ENCODE peak calls at places on chromosomes 16 and 17, in seven cellular contexts. R is hepatocyte, W is AG20443, O is NAMALWA, D is IMR-90, Q is glutamatergic neuron, B is astrocyte of the spinal cord. J is an unnamed sample.

GRCh38 chr16:46899443-46900143 is 15.4 kb downstream of the GPT2 start:
- DNase-seq in R (no peak), W (no peak), O (no peak), B (no peak), Q (no peak), D (peak), J (no peak)

GRCh38 chr17:18921912-18922451 is 30.0 kb upstream of the SLC5A10 start:
- DNase-seq in W (no peak), B (peak), O (peak), Q (no peak), D (peak), R (peak), J (no peak)

GRCh38 chr17:28812980-28813377 is 29.6 kb downstream of the FAM222B start:
- DNase-seq in W (no peak), D (peak), O (no peak), R (no peak), B (no peak), Q (no peak), J (no peak)

GRCh38 chr17:41518789-41519449 is at the start of gene KRT15:
- DNase-seq in R (no peak), O (no peak), W (no peak), D (peak), B (no peak), Q (no peak), J (peak)

GRCh38 chr17:81713556-81714411 is 1.7 kb downstream of the SLC25A10 start:
- DNase-seq in D (no peak), W (no peak), B (no peak), R (peak), Q (peak), O (no peak), J (no peak)

GRCh38 chr16:49890876-49891275 is 35.0 kb upstream of the ZNF423 start:
- DNase-seq in W (no peak), O (peak), R (peak), B (no peak), Q (no peak), D (no peak), J (no peak)

GRCh38 chr16:27401768-27402568 is at the start of gene IL21R:
- DNase-seq in W (peak), O (peak), R (no peak), D (peak), B (peak), Q (peak), J (peak)

GRCh38 chr17:6456914-6457687 is 12.8 kb downstream of the PIMREG start:
- DNase-seq in D (peak), Q (no peak), B (peak), O (no peak), R (peak), W (peak), J (no peak)

GRCh38 chr17:7850970-7851437 is 3.9 kb upstream of the TMEM88 start:
- DNase-seq in W (no peak), Q (no peak), R (no peak), D (no peak), B (no peak), O (no peak), J (no peak)

GRCh38 chr17:73205326-73205980 is 12.6 kb downstream of the COG1 start:
- DNase-seq in B (no peak), Q (no peak), D (no peak), R (no peak), W (no peak), O (no peak), J (no peak)

GRCh38 chr16:7025616-7026190 is 306.9 kb upstream of the RBFOX1 start:
- DNase-seq in W (peak), O (peak), R (peak), B (no peak), D (no peak), Q (peak), J (peak)

GRCh38 chr16:685967-686366 is 1.8 kb upstream of the JMJD8 start:
- DNase-seq in W (peak), Q (peak), D (peak), O (no peak), B (peak), R (peak), J (no peak)

GRCh38 chr17:55089955-55090573 is 121.5 kb downstream of the STXBP4 start:
- DNase-seq in R (no peak), Q (no peak), D (peak), O (no peak), W (no peak), B (peak), J (no peak)

GRCh38 chr17:20935740-20936139 is 107.1 kb downstream of the USP22 start:
- DNase-seq in Q (no peak), D (peak), O (no peak), R (no peak), W (peak), B (peak), J (no peak)

GRCh38 chr17:7431231-7431630 is 2.6 kb downstream of the SPEM3 start:
- DNase-seq in O (no peak), W (no peak), B (no peak), D (peak), Q (no peak), R (no peak), J (no peak)

GRCh38 chr16:29745126-29745852 is 501 bp downstream of the C16orf54 start:
- DNase-seq in B (no peak), Q (no peak), O (peak), D (no peak), W (no peak), R (no peak), J (no peak)

GRCh38 chr16:50252082-50252611 is 14.2 kb upstream of the ADCY7 start:
- DNase-seq in B (no peak), Q (no peak), R (no peak), D (no peak), W (no peak), O (no peak), J (no peak)

GRCh38 chr16:84532855-84533486 is 28.5 kb upstream of the MEAK7 start:
- DNase-seq in Q (no peak), B (no peak), D (no peak), W (no peak), R (no peak), O (no peak), J (no peak)

GRCh38 chr17:48542956-48543853 is 1.7 kb downstream of the HOXB2 start:
- DNase-seq in Q (peak), O (peak), R (peak), B (peak), D (peak), W (peak), J (peak)

GRCh38 chr17:79859676-79860615 is 20.7 kb upstream of the CBX4 start:
- DNase-seq in D (no peak), O (no peak), Q (no peak), W (no peak), B (no peak), R (no peak), J (no peak)

GRCh38 chr17:40065041-40065770 is 2.4 kb downstream of the THRA start:
- DNase-seq in W (no peak), R (no peak), D (peak), O (no peak), B (peak), Q (no peak), J (no peak)

GRCh38 chr17:43353364-43353763 is 45.4 kb upstream of the ARL4D start:
- DNase-seq in D (no peak), W (no peak), Q (no peak), R (no peak), B (no peak), O (no peak), J (no peak)

GRCh38 chr16:53865492-53865863 is 161.5 kb downstream of the FTO start:
- DNase-seq in Q (no peak), W (peak), B (peak), R (no peak), O (no peak), D (no peak), J (no peak)

J was measured in NCI-H1105 treated with DMSO at 0.1 percent for 48 hours.